ENCODE peak calls at places on chromosomes 7 and 10, in five cellular contexts. X is thyroid gland, B is cardiac muscle cell, D is fibroblast of lung, E is sigmoid colon. I is an unnamed sample. For H3K9me3, the result is how much of the 10 kb centered on the place peaks cover.

GRCh38 chr10:2589226-2589625 is 478.1 kb upstream of the PFKP start:
- DNase-seq in B (no peak), X (no peak), E (no peak), D (no peak), I (no peak)

GRCh38 chr10:75717126-75717916 is 285.9 kb downstream of the LRMDA start:
- DNase-seq in E (no peak), B (peak), X (no peak), D (no peak), I (no peak)

GRCh38 chr10:66349726-66350125 is 576.1 kb upstream of the LRRTM3 start:
- DNase-seq in B (no peak), E (no peak), X (no peak), D (peak), I (no peak)

GRCh38 chr10:80459047-80459865 is 5.1 kb downstream of the TSPAN14 start:
- DNase-seq in D (peak), B (peak), X (peak), E (peak), I (peak)

GRCh38 chr7:149666360-149666905 is 107.0 kb downstream of the ZNF467 start:
- DNase-seq in E (no peak), X (no peak), B (no peak), D (no peak), I (no peak)

GRCh38 chr10:112385143-112385695 is 11.3 kb downstream of the ACSL5 start:
- DNase-seq in X (no peak), B (no peak), D (no peak), E (no peak), I (no peak)

GRCh38 chr10:36802523-36803153 is 322.8 kb upstream of the ANKRD30A start:
- DNase-seq in B (peak), D (peak), E (peak), X (peak), I (no peak)

GRCh38 chr10:77800320-77800719 is 126.2 kb downstream of the DLG5 start:
- DNase-seq in D (no peak), B (no peak), E (no peak), X (no peak), I (no peak)

GRCh38 chr7:39069046-39069445 is 91.3 kb downstream of the POU6F2 start:
- DNase-seq in B (no peak), X (no peak), E (no peak), D (no peak), I (no peak)

GRCh38 chr7:135335628-135336139 is 102.0 kb downstream of the STRA8 start:
- DNase-seq in D (peak), X (peak), B (peak), E (no peak), I (peak)

GRCh38 chr7:75637854-75638606 is 100.7 kb downstream of the HIP1 start:
- DNase-seq in X (no peak), D (no peak), E (no peak), B (no peak), I (no peak)

GRCh38 chr10:72084094-72084459 is 4.3 kb downstream of the SPOCK2 start:
- DNase-seq in D (no peak), B (no peak), E (no peak), X (no peak), I (no peak)

GRCh38 chr7:140674356-140674800 is 1.6 kb downstream of the ADCK2 start:
- DNase-seq in B (no peak), D (no peak), X (peak), E (peak), I (no peak)

GRCh38 chr7:7746419-7746818 is 28.0 kb upstream of the RPA3 start:
- DNase-seq in D (no peak), X (no peak), E (no peak), B (no peak), I (no peak)

GRCh38 chr10:44198780-44199097 is 186.2 kb downstream of the CXCL12 start:
- DNase-seq in B (no peak), E (peak), X (no peak), D (no peak), I (no peak)

GRCh38 chr7:135341049-135341448 is 107.4 kb downstream of the STRA8 start:
- DNase-seq in B (no peak), D (no peak), E (no peak), X (no peak), I (peak)

GRCh38 chr7:142556745-142557144 is 192.5 kb upstream of the PRSS1 start:
- DNase-seq in X (peak), B (peak), D (peak), E (no peak), I (peak)
- TF ChIP-seq CTCF in X (no peak), B (peak), D (peak), E (no peak), I (peak)

DNA sequence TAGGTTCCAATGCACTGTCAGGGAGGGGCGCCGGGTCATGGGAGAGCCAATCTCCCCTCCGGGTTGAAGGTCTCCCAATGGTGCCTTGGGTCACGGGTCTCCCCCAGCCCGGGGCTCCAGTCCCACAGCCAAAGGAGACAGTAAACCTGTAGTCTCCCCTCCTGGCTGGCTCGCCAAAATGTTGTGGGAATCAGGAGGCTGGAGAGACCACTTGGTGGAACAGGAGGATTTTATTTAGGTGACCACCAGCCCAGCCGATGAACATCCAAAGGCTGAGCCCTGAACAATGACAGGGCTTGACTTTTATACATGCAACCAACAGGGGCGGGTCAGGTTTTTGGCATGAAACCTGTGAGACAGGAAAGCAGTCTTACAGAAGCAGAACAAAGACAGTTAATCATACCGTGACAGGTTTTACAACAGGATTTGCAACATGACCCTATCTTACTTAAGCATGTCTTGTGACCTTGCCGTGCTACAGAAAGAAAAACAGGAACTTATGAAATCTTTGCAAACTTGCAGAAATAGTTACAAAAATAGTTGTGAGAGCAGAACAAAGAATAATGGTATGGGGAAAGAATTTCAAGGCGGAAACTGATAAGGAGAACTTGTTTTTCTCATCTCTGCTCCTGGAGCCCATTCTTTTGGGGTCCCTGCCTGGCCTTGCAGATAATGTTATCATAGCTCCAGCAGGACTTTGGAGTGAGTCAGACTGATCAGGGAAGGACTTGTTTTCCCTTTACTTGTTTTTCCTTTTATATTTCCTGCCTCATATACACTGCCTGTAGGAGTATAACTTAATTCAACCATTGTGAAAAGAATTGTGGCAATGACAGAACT is 7.1 kb downstream of the ERV3-1 start:
- DNase-seq in X (no peak), B (peak), D (peak), E (no peak), I (no peak)
- H3K9me3 ChIP-seq in X (under half), B (under half), D (under half), E (under half), I (half or more)

GRCh38 chr7:90211391-90212148 is at the start of gene STEAP2:
- DNase-seq in X (peak), D (peak), E (peak), B (peak), I (peak)
- TF ChIP-seq CTCF in X (no peak), D (peak), E (peak), B (peak), I (peak)

GRCh38 chr7:157936976-157937375 is 600.2 kb downstream of the DNAJB6 start:
- DNase-seq in D (no peak), X (no peak), B (no peak), E (no peak), I (no peak)
- H3K9me3 ChIP-seq in D (under half), X (under half), B (under half), E (under half), I (half or more)

GRCh38 chr10:124296813-124297788 is 121.6 kb downstream of the OAT start:
- DNase-seq in B (no peak), D (no peak), X (no peak), E (no peak), I (no peak)

GRCh38 chr10:124298891-124299290 is 119.8 kb downstream of the OAT start:
- DNase-seq in E (peak), X (no peak), B (no peak), D (no peak), I (peak)

GRCh38 chr10:124294811-124295770 is 123.6 kb downstream of the OAT start:
- DNase-seq in E (peak), D (no peak), X (peak), B (no peak), I (no peak)

GRCh38 chr10:124293641-124294449 is 124.9 kb downstream of the OAT start:
- DNase-seq in E (peak), B (no peak), D (no peak), X (no peak), I (no peak)

DNA sequence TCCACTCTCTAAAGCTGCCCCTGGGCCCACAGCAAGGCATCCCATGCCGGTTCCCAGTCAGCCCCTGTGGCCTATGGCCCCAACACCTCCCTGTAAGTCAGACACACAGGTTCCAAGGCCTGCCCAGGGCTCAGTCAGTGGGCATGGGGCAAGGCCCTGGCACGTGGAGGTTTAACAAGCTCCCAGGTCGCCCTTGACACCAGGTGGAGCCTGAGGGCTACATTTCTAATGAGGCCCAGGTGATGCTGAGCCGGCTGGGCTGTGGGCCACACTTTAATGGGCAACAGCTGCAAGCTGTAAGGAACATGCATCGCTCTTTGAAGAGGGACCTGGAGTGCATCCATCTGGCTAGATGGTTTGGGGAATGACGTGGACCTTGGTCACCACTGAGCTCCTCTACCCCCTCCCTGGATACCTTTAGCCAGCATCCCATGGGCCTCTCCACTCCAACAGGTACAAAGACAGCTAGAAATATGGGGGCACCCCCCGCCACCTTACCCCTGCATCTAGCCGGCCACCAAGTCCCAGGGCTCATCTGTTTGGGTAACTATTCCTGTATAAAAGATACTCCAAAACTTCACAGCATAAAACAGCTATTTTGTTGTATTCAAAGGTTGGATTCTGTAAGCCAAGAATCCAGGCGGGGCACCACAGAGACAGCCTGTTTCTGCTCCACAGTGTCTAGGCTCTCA is 122.5 kb downstream of the OAT start:
- DNase-seq in X (no peak), E (peak), D (peak), B (peak), I (peak)
- TF ChIP-seq CTCF in X (no peak), E (no peak), D (no peak), B (no peak), I (peak)

I was measured in endodermal cell.